ENCODE peak calls at places on chromosomes 6 and 20, in ten cellular contexts. B is GM12865; Z is AG09309; F is activated CD4-positive, alpha-beta T cell treated with anti-CD3 and anti-CD28 coated beads, Interleukin-2, amount 10 ng/mL, durations not matched to agents 7 days and 5 days; W is mesothelial cell of epicardium; Y is KG1; X is ELR; L is uterus; H is epithelial cell of prostate; O is stromal cell of bone marrow. T is an unnamed sample.

GRCh38 chr6:138242987-138243592 is 24.8 kb upstream of the PBOV1 start:
- DNase-seq in B (no peak), Z (no peak), F (no peak), W (no peak), Y (no peak), X (no peak), L (no peak), H (no peak), O (no peak), T (no peak)

GRCh38 chr6:71929047-71929446 is 42.7 kb downstream of the RIMS1 start:
- DNase-seq in B (no peak), Z (no peak), F (no peak), W (no peak), Y (no peak), X (no peak), L (no peak), H (no peak), O (no peak), T (no peak)

GRCh38 chr20:44733341-44734069 is 12.2 kb upstream of the KCNK15 start:
- DNase-seq in B (peak; percentile 76), Z (no peak), F (peak; percentile 74), W (peak; percentile 62), Y (no peak), X (peak; percentile 85), L (peak; percentile 74), H (no peak), O (peak; percentile 55), T (no peak)

GRCh38 chr6:89941031-89941775 is 46.9 kb downstream of the GJA10 start:
- DNase-seq in B (no peak), Z (no peak), F (no peak), W (no peak), Y (no peak), X (no peak), L (peak; percentile 35), H (no peak), O (no peak), T (no peak)

GRCh38 chr6:79127660-79128059 is 49.6 kb upstream of the PHIP start:
- DNase-seq in B (no peak), Z (no peak), F (no peak), W (no peak), Y (no peak), X (peak; percentile 1), L (no peak), H (no peak), O (no peak), T (no peak)

GRCh38 chr20:11922561-11922960 is 4.9 kb downstream of the BTBD3 start:
- DNase-seq in B (no peak), Z (no peak), F (no peak), W (no peak), Y (no peak), X (no peak), L (no peak), H (no peak), O (no peak), T (no peak)

GRCh38 chr6:42923656-42924055 is 5.6 kb upstream of the CNPY3 start:
- DNase-seq in B (no peak), Z (peak; percentile 38), F (no peak), W (no peak), Y (no peak), X (no peak), L (no peak), H (no peak), O (no peak), T (no peak)

GRCh38 chr6:44133003-44133931 is 5.9 kb downstream of the TMEM63B start:
- DNase-seq in B (no peak), Z (no peak), F (no peak), W (no peak), Y (no peak), X (peak; percentile 57), L (peak; percentile 38), H (no peak), O (no peak), T (peak; percentile 87)

GRCh38 chr20:58854638-58855471 is 2.3 kb downstream of the GNAS start:
- DNase-seq in B (no peak), Z (no peak), F (no peak), W (no peak), Y (no peak), X (no peak), L (no peak), H (no peak), O (no peak), T (no peak)

GRCh38 chr6:134317471-134318131 is at the start of gene SGK1:
- DNase-seq in B (no peak), Z (no peak), F (peak; percentile 16), W (no peak), Y (no peak), X (peak; percentile 63), L (peak; percentile 32), H (no peak), O (no peak), T (no peak)

GRCh38 chr20:5996765-5997164 is 46.3 kb downstream of the MCM8 start:
- DNase-seq in B (peak; percentile 70), Z (no peak), F (peak; percentile 74), W (no peak), Y (no peak), X (no peak), L (no peak), H (no peak), O (no peak), T (no peak)

GRCh38 chr20:60835883-60836282 is 416.2 kb upstream of the CDH4 start:
- DNase-seq in B (no peak), Z (no peak), F (no peak), W (no peak), Y (no peak), X (no peak), L (no peak), H (no peak), O (no peak), T (no peak)

GRCh38 chr6:14082287-14082686 is 35.3 kb upstream of the CD83 start:
- DNase-seq in B (no peak), Z (no peak), F (no peak), W (no peak), Y (no peak), X (no peak), L (no peak), H (no peak), O (no peak), T (no peak)

GRCh38 chr6:24574809-24575208 is 71.2 kb downstream of the KIAA0319 start:
- DNase-seq in B (peak; percentile 52), Z (no peak), F (no peak), W (no peak), Y (no peak), X (peak; percentile 22), L (no peak), H (peak; percentile 14), O (no peak), T (no peak)

GRCh38 chr20:11895832-11896484 is 21.7 kb upstream of the BTBD3 start:
- DNase-seq in B (no peak), Z (no peak), F (no peak), W (no peak), Y (no peak), X (no peak), L (no peak), H (no peak), O (no peak), T (no peak)

GRCh38 chr20:37249304-37249703 is 12.3 kb downstream of the GHRH start:
- DNase-seq in B (no peak), Z (no peak), F (no peak), W (no peak), Y (no peak), X (no peak), L (no peak), H (no peak), O (no peak), T (no peak)

GRCh38 chr20:17083738-17084137 is 143.1 kb upstream of the PCSK2 start:
- DNase-seq in B (no peak), Z (no peak), F (no peak), W (peak; percentile 42), Y (no peak), X (no peak), L (no peak), H (no peak), O (no peak), T (no peak)

GRCh38 chr6:167580512-167580911 is 246.2 kb upstream of the AFDN start:
- DNase-seq in B (no peak), Z (no peak), F (no peak), W (peak; percentile 11), Y (no peak), X (no peak), L (no peak), H (no peak), O (no peak), T (no peak)

GRCh38 chr6:73515204-73516101 is 5.4 kb downstream of the EEF1A1 start:
- DNase-seq in B (peak; percentile 83), Z (peak; percentile 66), F (peak; percentile 77), W (no peak), Y (peak; percentile 34), X (peak; percentile 91), L (peak; percentile 25), H (no peak), O (peak; percentile 80), T (no peak)

T was measured in D721Med.